ENCODE peak calls at places on chromosome 12, in seven cellular contexts. M is cardiac muscle cell, R is BE2C, Y is HCT116, X is GM23338, W is kidney epithelial cell, L is GM12878. F is an unnamed sample.

GRCh38 chr12:32252199-32253073 is 145.8 kb downstream of the BICD1 start:
- DNase-seq in M (no peak), R (no peak), Y (no peak), X (peak; percentile 12), W (no peak), L (peak; percentile 76), F (no peak)

GRCh38 chr12:107328442-107329133 is 235.2 kb upstream of the CRY1 start:
- DNase-seq in M (peak; percentile 7), R (no peak), Y (no peak), X (no peak), W (peak; percentile 72), L (no peak), F (no peak)

GRCh38 chr12:131092911-131093901 is 139.5 kb downstream of the ADGRD1 start:
- DNase-seq in M (no peak), R (peak; percentile 6), Y (no peak), X (no peak), W (no peak), L (peak; percentile 98), F (peak; percentile 54)

GRCh38 chr12:46585854-46586621 is 213.5 kb upstream of the SLC38A2 start:
- DNase-seq in M (peak; percentile 46), R (peak; percentile 35), Y (peak; percentile 16), X (peak; percentile 68), W (peak; percentile 67), L (no peak), F (no peak)

GRCh38 chr12:122392411-122392810 is 30.1 kb downstream of the CLIP1 start:
- DNase-seq in M (no peak), R (no peak), Y (no peak), X (no peak), W (no peak), L (no peak), F (no peak)

GRCh38 chr12:4282892-4283511 is 9.4 kb downstream of the CCND2 start:
- DNase-seq in M (no peak), R (no peak), Y (no peak), X (peak; percentile 69), W (no peak), L (no peak), F (no peak)

GRCh38 chr12:76455582-76456345 is 103.8 kb downstream of the OSBPL8 start:
- DNase-seq in M (peak; percentile 60), R (peak; percentile 30), Y (peak; percentile 90), X (peak; percentile 77), W (peak; percentile 83), L (peak; percentile 33), F (no peak)

GRCh38 chr12:32305163-32305562 is 94.2 kb upstream of the FGD4 start:
- DNase-seq in M (no peak), R (no peak), Y (peak; percentile 21), X (no peak), W (no peak), L (no peak), F (no peak)

GRCh38 chr12:78864483-78865296 is at the start of gene SYT1:
- DNase-seq in M (peak; percentile 22), R (peak; percentile 97), Y (no peak), X (peak; percentile 93), W (no peak), L (no peak), F (peak; percentile 79)

GRCh38 chr12:62400135-62400534 is 66.5 kb upstream of the MON2 start:
- DNase-seq in M (no peak), R (no peak), Y (no peak), X (no peak), W (no peak), L (no peak), F (no peak)

GRCh38 chr12:88577537-88577936 is 2.7 kb downstream of the KITLG start:
- DNase-seq in M (peak; percentile 23), R (no peak), Y (peak; percentile 43), X (no peak), W (no peak), L (no peak), F (no peak)

GRCh38 chr12:126601184-126602170 is 1536.2 kb downstream of the AACS start:
- DNase-seq in M (no peak), R (no peak), Y (no peak), X (no peak), W (no peak), L (no peak), F (no peak)

GRCh38 chr12:24228980-24229730 is 279.7 kb upstream of the SOX5 start:
- DNase-seq in M (no peak), R (no peak), Y (no peak), X (no peak), W (no peak), L (no peak), F (no peak)

GRCh38 chr12:3271146-3271545 is 194.0 kb downstream of the TSPAN9 start:
- DNase-seq in M (no peak), R (no peak), Y (no peak), X (no peak), W (no peak), L (no peak), F (no peak)

GRCh38 chr12:58988643-58989042 is 68.3 kb upstream of the LRIG3 start:
- DNase-seq in M (no peak), R (no peak), Y (no peak), X (no peak), W (no peak), L (no peak), F (no peak)

GRCh38 chr12:76880156-76881023 is 1.6 kb upstream of the CSRP2 start:
- DNase-seq in M (peak; percentile 39), R (no peak), Y (no peak), X (no peak), W (no peak), L (no peak), F (no peak)

DNA sequence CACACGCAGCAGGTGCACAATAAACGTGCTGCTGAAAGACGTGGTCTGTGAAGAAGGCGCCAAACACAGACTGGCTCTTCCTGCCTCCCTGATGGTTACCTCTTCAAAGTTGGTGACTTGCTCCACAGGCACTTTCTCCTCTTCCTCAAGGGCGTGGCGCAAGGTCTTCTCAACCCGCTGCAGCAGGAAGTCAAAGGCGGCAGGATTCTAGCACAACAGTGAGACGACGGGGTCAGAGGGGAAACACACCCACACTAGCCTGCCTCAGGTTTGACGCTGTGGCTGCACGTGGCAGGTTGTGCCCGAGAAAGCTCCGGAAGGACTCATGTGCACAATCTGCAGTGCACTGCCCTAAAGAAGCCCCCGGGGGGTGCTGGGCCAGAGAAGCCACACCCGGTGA is 15.0 kb downstream of the POLE start:
- DNase-seq in M (no peak), R (no peak), Y (no peak), X (no peak), W (no peak), L (no peak), F (peak; percentile 46)
- H3K36me3 ChIP-seq in M (peaks cover 17% of the 10 kb centered on the region), R (peaks cover 85% of the 10 kb centered on the region), Y (peaks cover 55% of the 10 kb centered on the region), X (peaks cover 46% of the 10 kb centered on the region), W (peaks cover 2% of the 10 kb centered on the region), L (peaks cover 58% of the 10 kb centered on the region), F (peaks cover 52% of the 10 kb centered on the region)

GRCh38 chr12:109105176-109105575 is 7.8 kb downstream of the UNG start:
- DNase-seq in M (no peak), R (no peak), Y (no peak), X (no peak), W (no peak), L (no peak), F (no peak)
- H3K36me3 ChIP-seq in M (peaks cover 49% of the 10 kb centered on the region), R (peaks cover 86% of the 10 kb centered on the region), Y (peaks cover 31% of the 10 kb centered on the region), X (peaks cover 70% of the 10 kb centered on the region), W (no peaks in the 10 kb centered on the region), L (peaks cover 10% of the 10 kb centered on the region), F (peaks cover 47% of the 10 kb centered on the region)

GRCh38 chr12:104315326-104316224 is 12.0 kb downstream of the EID3 start:
- DNase-seq in M (no peak), R (no peak), Y (no peak), X (no peak), W (no peak), L (no peak), F (no peak)
- H3K36me3 ChIP-seq in M (peaks cover 65% of the 10 kb centered on the region), R (peaks cover 97% of the 10 kb centered on the region), Y (peaks cover 65% of the 10 kb centered on the region), X (peaks cover 70% of the 10 kb centered on the region), W (no peaks in the 10 kb centered on the region), L (peaks cover 11% of the 10 kb centered on the region), F (peaks cover 43% of the 10 kb centered on the region)

DNA sequence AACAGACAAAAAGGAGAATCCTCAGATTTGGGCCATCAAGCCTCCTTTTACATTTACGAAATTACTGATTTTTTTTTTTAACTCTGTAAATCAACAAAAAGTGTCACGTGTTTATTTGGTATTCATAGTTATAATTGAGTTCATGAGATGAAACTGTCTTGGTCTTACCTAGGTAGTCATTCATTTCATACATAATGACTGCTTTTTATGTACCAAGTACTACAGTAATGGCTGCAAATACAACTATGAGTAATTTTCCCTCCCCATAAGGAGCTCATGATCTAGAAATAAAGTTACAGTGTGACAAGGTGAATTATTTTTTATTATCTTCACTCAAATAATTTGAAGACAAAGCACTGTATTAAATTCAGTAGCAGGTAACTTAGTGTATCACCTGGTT is 6.4 kb upstream of the TBK1 start:
- DNase-seq in M (no peak), R (no peak), Y (no peak), X (no peak), W (no peak), L (no peak), F (no peak)
- H3K36me3 ChIP-seq in M (peaks cover 36% of the 10 kb centered on the region), R (peaks cover 69% of the 10 kb centered on the region), Y (peaks cover 38% of the 10 kb centered on the region), X (peaks cover 72% of the 10 kb centered on the region), W (no peaks in the 10 kb centered on the region), L (peaks cover 4% of the 10 kb centered on the region), F (peaks cover 8% of the 10 kb centered on the region)

GRCh38 chr12:112962561-112962960 is 15.8 kb upstream of the OAS2 start:
- DNase-seq in M (no peak), R (no peak), Y (no peak), X (no peak), W (no peak), L (no peak), F (no peak)
- H3K36me3 ChIP-seq in M (no peaks in the 10 kb centered on the region), R (peaks cover 81% of the 10 kb centered on the region), Y (no peaks in the 10 kb centered on the region), X (peaks cover 6% of the 10 kb centered on the region), W (no peaks in the 10 kb centered on the region), L (peaks cover 19% of the 10 kb centered on the region), F (peaks cover 6% of the 10 kb centered on the region)

GRCh38 chr12:54259194-54260011 is 20.5 kb downstream of the CBX5 start:
- DNase-seq in M (peak; percentile 94), R (peak; percentile 95), Y (peak; percentile 72), X (peak; percentile 98), W (peak; percentile 82), L (peak; percentile 42), F (peak; percentile 92)

GRCh38 chr12:54261817-54262402 is 18.0 kb downstream of the CBX5 start:
- DNase-seq in M (no peak), R (no peak), Y (no peak), X (no peak), W (no peak), L (no peak), F (no peak)

GRCh38 chr12:54262403-54262925 is 17.5 kb downstream of the CBX5 start:
- DNase-seq in M (peak; percentile 11), R (no peak), Y (no peak), X (peak; percentile 26), W (no peak), L (no peak), F (no peak)

GRCh38 chr12:54257332-54257731 is 22.6 kb downstream of the CBX5 start:
- DNase-seq in M (no peak), R (no peak), Y (no peak), X (no peak), W (no peak), L (no peak), F (no peak)

DNA sequence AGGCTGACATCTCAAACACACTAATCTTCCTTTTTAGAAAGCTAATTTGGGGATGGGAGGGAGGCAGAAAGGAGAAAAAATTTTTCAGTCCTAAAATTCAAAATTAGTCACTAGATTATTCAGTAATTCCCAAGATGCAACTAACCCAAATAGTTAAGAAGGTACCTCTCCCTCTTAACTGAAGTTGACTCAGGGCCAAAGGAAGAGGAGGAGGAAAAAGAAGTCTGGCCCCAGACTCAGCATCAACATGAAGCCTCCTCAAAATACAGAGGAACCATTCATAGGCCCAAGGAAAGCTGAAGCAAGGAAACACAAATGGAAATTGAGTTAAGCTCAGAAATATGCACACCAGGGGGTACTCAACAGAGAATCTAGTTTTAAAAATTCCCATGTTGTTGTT is 21.6 kb downstream of the CBX5 start:
- DNase-seq in M (no peak), R (no peak), Y (no peak), X (peak; percentile 31), W (no peak), L (no peak), F (no peak)
- H3K36me3 ChIP-seq in M (peaks cover 16% of the 10 kb centered on the region), R (peaks cover 39% of the 10 kb centered on the region), Y (peaks cover 11% of the 10 kb centered on the region), X (peaks cover 17% of the 10 kb centered on the region), W (peaks cover 1% of the 10 kb centered on the region), L (peaks cover 2% of the 10 kb centered on the region), F (peaks cover 11% of the 10 kb centered on the region)